ENCODE peak calls at places on chromosomes 11 and 22, in four cellular contexts. S is GM12878; J is HT-29; B is activated CD8-positive, alpha-beta memory T cell treated with anti-CD3 and anti-CD28 coated beads for 1 hour. E is an unnamed sample.

GRCh38 chr11:100663583-100663982 is 23.5 kb upstream of the ARHGAP42 start:
- DNase-seq in J (no peak), S (no peak), B (no peak), E (no peak)

GRCh38 chr22:24390156-24390555 is 37.2 kb upstream of the ADORA2A start:
- DNase-seq in B (no peak), J (no peak), S (no peak), E (no peak)

GRCh38 chr11:34344410-34345011 is 13.3 kb downstream of the ABTB2 start:
- DNase-seq in B (no peak), S (no peak), J (no peak), E (no peak)

GRCh38 chr22:36816635-36817428 is at the start of gene PVALB:
- DNase-seq in S (no peak), B (no peak), J (no peak), E (peak)

GRCh38 chr11:17906436-17906835 is 106.4 kb downstream of the SERGEF start:
- DNase-seq in B (no peak), J (peak), S (no peak), E (peak)

GRCh38 chr11:28077524-28077923 is 30.4 kb downstream of the KIF18A start:
- DNase-seq in B (no peak), S (no peak), J (no peak), E (no peak)

GRCh38 chr11:95084509-95084908 is 5.1 kb upstream of the ENDOD1 start:
- DNase-seq in B (no peak), J (peak), S (no peak), E (no peak)

GRCh38 chr11:12275818-12276217 is 101.6 kb upstream of the PARVA start:
- DNase-seq in B (no peak), J (no peak), S (no peak), E (no peak)

GRCh38 chr11:65219930-65220213 is 38.1 kb downstream of the CAPN1 start:
- DNase-seq in S (no peak), B (no peak), J (no peak), E (no peak)

GRCh38 chr22:22591348-22592299 is 32.6 kb upstream of the PRAME start:
- DNase-seq in S (no peak), J (no peak), B (no peak), E (no peak)

GRCh38 chr22:50031189-50032091 is 18.9 kb upstream of the IL17REL start:
- DNase-seq in S (no peak), J (no peak), B (no peak), E (peak)

GRCh38 chr22:39176067-39176621 is 23.7 kb upstream of the CBX7 start:
- DNase-seq in S (no peak), B (no peak), J (peak), E (peak)

GRCh38 chr11:70521475-70522260 is 123.3 kb downstream of the CTTN start:
- DNase-seq in J (no peak), S (no peak), B (no peak), E (no peak)

GRCh38 chr11:59263225-59263894 is 50.6 kb upstream of the MPEG1 start:
- DNase-seq in B (no peak), J (peak), S (no peak), E (peak)

GRCh38 chr11:90326647-90327046 is 103.8 kb upstream of the CHORDC1 start:
- DNase-seq in B (no peak), J (no peak), S (no peak), E (no peak)

GRCh38 chr11:38646382-38646781 is 2048.3 kb upstream of the RAG2 start:
- DNase-seq in B (no peak), J (no peak), S (no peak), E (no peak)

GRCh38 chr22:20429254-20430100 is 8.1 kb downstream of the SCARF2 start:
- DNase-seq in J (peak), S (no peak), B (peak), E (peak)

GRCh38 chr22:37776639-37777005 is 31.1 kb upstream of the GCAT start:
- DNase-seq in B (no peak), S (no peak), J (no peak), E (no peak)

GRCh38 chr11:107598225-107599139 is 7.5 kb downstream of the ELMOD1 start:
- DNase-seq in J (peak), S (no peak), B (no peak), E (peak)

GRCh38 chr11:3213659-3214419 is 4.8 kb downstream of the MRGPRG start:
- DNase-seq in S (no peak), B (no peak), J (no peak), E (no peak)

GRCh38 chr11:76443254-76443935 is 1.4 kb upstream of the EMSY start:
- DNase-seq in B (no peak), J (no peak), S (no peak), E (peak)

GRCh38 chr11:102791271-102792036 is 6.5 kb downstream of the MMP1 start:
- DNase-seq in J (no peak), B (no peak), S (no peak), E (no peak)

GRCh38 chr11:63553759-63554158 is 9.4 kb downstream of the PLAAT2 start:
- DNase-seq in S (no peak), B (no peak), J (no peak), E (no peak)

GRCh38 chr11:46075168-46075567 is 46.1 kb downstream of the PHF21A start:
- DNase-seq in J (no peak), S (no peak), B (no peak), E (no peak)

GRCh38 chr11:37908224-37908558 is 1310.2 kb upstream of the RAG2 start:
- DNase-seq in B (no peak), J (no peak), S (no peak), E (no peak)

GRCh38 chr22:24181088-24181995 is at the start of gene SUSD2:
- DNase-seq in J (no peak), B (no peak), S (no peak), E (peak)

GRCh38 chr11:78000193-78000592 is 5.7 kb upstream of the INTS4 start:
- DNase-seq in S (no peak), B (peak), J (peak), E (peak)

GRCh38 chr11:11842426-11843008 is 745 bp downstream of the USP47 start:
- DNase-seq in J (peak), B (peak), S (peak), E (peak)

GRCh38 chr11:130115218-130115617 is 44.4 kb upstream of the ST14 start:
- DNase-seq in J (no peak), S (no peak), B (no peak), E (no peak)

GRCh38 chr11:84390441-84391078 is 1104.4 kb upstream of the CCDC90B start:
- DNase-seq in S (no peak), B (no peak), J (peak), E (peak)

GRCh38 chr11:104581246-104581980 is 316.8 kb downstream of the CASP12 start:
- DNase-seq in S (no peak), B (no peak), J (no peak), E (no peak)

GRCh38 chr11:12287374-12288211 is 89.8 kb upstream of the PARVA start:
- DNase-seq in J (peak), S (no peak), B (no peak), E (peak)

GRCh38 chr11:117606211-117606610 is 190.8 kb downstream of the DSCAML1 start:
- DNase-seq in J (no peak), S (peak), B (no peak), E (no peak)

GRCh38 chr11:9955387-9955786 is 291.5 kb downstream of the SWAP70 start:
- DNase-seq in S (no peak), J (no peak), B (no peak), E (no peak)

E was measured in hepatocyte.